ENCODE peak calls at places on chromosomes 2 and 18, in ten cellular contexts. Y is NCI-H345, B is RKO, F is B cell, E is amniotic stem cell, V is iris pigment epithelial cell, X is thyroid gland, O is HFF-Myc, U is GM10248, S is stomach. G is an unnamed sample.

GRCh38 chr2:133334923-133335322 is 233.3 kb downstream of the NCKAP5 start:
- DNase-seq in Y (no peak), B (no peak), F (no peak), E (no peak), V (no peak), X (no peak), O (no peak), U (no peak), S (no peak), G (no peak)

GRCh38 chr18:76490701-76491171 is 4.3 kb downstream of the ZNF516 start:
- DNase-seq in Y (peak; percentile 47), B (peak; percentile 30), F (peak; percentile 72), E (no peak), V (no peak), X (peak; percentile 76), O (no peak), U (peak; percentile 56), S (peak; percentile 76), G (peak; percentile 81)

GRCh38 chr2:85439986-85440385 is 21.5 kb downstream of the SH2D6 start:
- DNase-seq in Y (no peak), B (no peak), F (no peak), E (no peak), V (no peak), X (no peak), O (no peak), U (no peak), S (no peak), G (no peak)

GRCh38 chr2:72142743-72143440 is 4.8 kb downstream of the CYP26B1 start:
- DNase-seq in Y (no peak), B (no peak), F (no peak), E (no peak), V (peak; percentile 28), X (peak; percentile 87), O (no peak), U (no peak), S (peak; percentile 67), G (peak; percentile 13)

GRCh38 chr2:215729985-215730620 is 283.2 kb downstream of the MREG start:
- DNase-seq in Y (no peak), B (no peak), F (no peak), E (no peak), V (no peak), X (no peak), O (no peak), U (no peak), S (no peak), G (no peak)

GRCh38 chr2:233832869-233833812 is 21.2 kb downstream of the HJURP start:
- DNase-seq in Y (peak; percentile 57), B (peak; percentile 32), F (no peak), E (peak; percentile 68), V (peak; percentile 74), X (no peak), O (no peak), U (peak; percentile 41), S (peak; percentile 30), G (no peak)

GRCh38 chr2:71846669-71847291 is 300.9 kb downstream of the CYP26B1 start:
- DNase-seq in Y (no peak), B (no peak), F (no peak), E (no peak), V (peak; percentile 11), X (no peak), O (no peak), U (no peak), S (no peak), G (no peak)

GRCh38 chr18:8477615-8478014 is 131.6 kb upstream of the RAB12 start:
- DNase-seq in Y (no peak), B (no peak), F (no peak), E (no peak), V (no peak), X (no peak), O (no peak), U (no peak), S (no peak), G (no peak)

GRCh38 chr2:186349508-186349907 is 136.6 kb upstream of the ZC3H15 start:
- DNase-seq in Y (no peak), B (peak; percentile 32), F (no peak), E (peak; percentile 84), V (peak; percentile 93), X (no peak), O (peak; percentile 73), U (no peak), S (no peak), G (no peak)

GRCh38 chr2:62149708-62150107 is 46.2 kb upstream of the B3GNT2 start:
- DNase-seq in Y (no peak), B (peak; percentile 68), F (no peak), E (peak; percentile 88), V (peak; percentile 94), X (no peak), O (peak; percentile 24), U (no peak), S (no peak), G (no peak)

GRCh38 chr2:172922294-172922693 is 153.4 kb upstream of the MAP3K20 start:
- DNase-seq in Y (no peak), B (no peak), F (no peak), E (no peak), V (peak; percentile 20), X (no peak), O (no peak), U (no peak), S (no peak), G (no peak)

GRCh38 chr18:11506871-11507270 is 102.5 kb upstream of the SLC35G4 start:
- DNase-seq in Y (no peak), B (no peak), F (no peak), E (no peak), V (peak; percentile 22), X (no peak), O (no peak), U (no peak), S (no peak), G (no peak)

GRCh38 chr2:207502799-207503198 is 27.0 kb upstream of the CREB1 start:
- DNase-seq in Y (no peak), B (no peak), F (peak; percentile 74), E (no peak), V (no peak), X (no peak), O (no peak), U (peak; percentile 28), S (no peak), G (no peak)

GRCh38 chr2:3489449-3490115 is 29.7 kb downstream of the ADI1 start:
- DNase-seq in Y (no peak), B (no peak), F (no peak), E (no peak), V (no peak), X (peak; percentile 45), O (no peak), U (no peak), S (no peak), G (no peak)

GRCh38 chr2:74703373-74703772 is 49.3 kb downstream of the SEMA4F start:
- DNase-seq in Y (no peak), B (no peak), F (no peak), E (no peak), V (peak; percentile 66), X (no peak), O (no peak), U (no peak), S (no peak), G (no peak)

GRCh38 chr18:53131001-53131400 is 791.0 kb downstream of the DCC start:
- DNase-seq in Y (no peak), B (no peak), F (no peak), E (no peak), V (no peak), X (no peak), O (no peak), U (no peak), S (no peak), G (no peak)

GRCh38 chr2:20104900-20105545 is 53.6 kb upstream of the LAPTM4A start:
- DNase-seq in Y (no peak), B (no peak), F (no peak), E (no peak), V (no peak), X (no peak), O (no peak), U (no peak), S (peak; percentile 36), G (no peak)

GRCh38 chr2:190970872-190971506 is 43.0 kb downstream of the STAT1 start:
- DNase-seq in Y (no peak), B (no peak), F (no peak), E (no peak), V (no peak), X (no peak), O (no peak), U (no peak), S (no peak), G (peak; percentile 19)

GRCh38 chr18:4040391-4041172 is 414.5 kb downstream of the DLGAP1 start:
- DNase-seq in Y (no peak), B (no peak), F (no peak), E (no peak), V (no peak), X (no peak), O (no peak), U (no peak), S (no peak), G (no peak)

GRCh38 chr2:172408143-172408766 is 19.1 kb upstream of the ITGA6 start:
- DNase-seq in Y (peak; percentile 93), B (no peak), F (no peak), E (no peak), V (no peak), X (no peak), O (no peak), U (no peak), S (no peak), G (no peak)

GRCh38 chr2:207766697-207767460 is 2.8 kb downstream of the FZD5 start:
- DNase-seq in Y (no peak), B (no peak), F (peak; percentile 57), E (no peak), V (no peak), X (peak; percentile 39), O (no peak), U (peak; percentile 56), S (peak; percentile 51), G (peak; percentile 37)

GRCh38 chr2:58146707-58147106 is 94.4 kb downstream of the FANCL start:
- DNase-seq in Y (no peak), B (peak; percentile 74), F (no peak), E (no peak), V (peak; percentile 54), X (no peak), O (no peak), U (no peak), S (no peak), G (no peak)

GRCh38 chr18:80147418-80148315 is 38.6 kb downstream of the ADNP2 start:
- DNase-seq in Y (peak; percentile 95), B (peak; percentile 89), F (peak; percentile 84), E (peak; percentile 46), V (peak; percentile 82), X (peak; percentile 91), O (peak; percentile 55), U (peak; percentile 76), S (peak; percentile 83), G (peak; percentile 93)

GRCh38 chr2:58215429-58215828 is 25.7 kb downstream of the FANCL start:
- DNase-seq in Y (no peak), B (no peak), F (no peak), E (no peak), V (peak; percentile 20), X (no peak), O (no peak), U (no peak), S (no peak), G (no peak)

GRCh38 chr2:176729706-176730569 is 460.7 kb downstream of the MTX2 start:
- DNase-seq in Y (peak; percentile 87), B (no peak), F (no peak), E (no peak), V (peak; percentile 14), X (peak; percentile 36), O (no peak), U (no peak), S (no peak), G (peak; percentile 86)

GRCh38 chr2:231395188-231396057 is at the start of gene B3GNT7:
- DNase-seq in Y (no peak), B (no peak), F (peak; percentile 66), E (no peak), V (no peak), X (peak; percentile 24), O (no peak), U (peak; percentile 75), S (peak; percentile 57), G (peak; percentile 69)

GRCh38 chr2:45256867-45257641 is 247.8 kb upstream of the SIX2 start:
- DNase-seq in Y (peak; percentile 60), B (no peak), F (no peak), E (no peak), V (peak; percentile 39), X (no peak), O (no peak), U (no peak), S (no peak), G (no peak)

GRCh38 chr2:85119900-85120299 is 13.3 kb upstream of the TCF7L1 start:
- DNase-seq in Y (no peak), B (no peak), F (no peak), E (no peak), V (no peak), X (no peak), O (no peak), U (no peak), S (no peak), G (no peak)